ENCODE peak calls at places on chromosomes 4 and X, in six cellular contexts. D, N, Y, L, I and U are unnamed samples.

GRCh38 chrX:39453847-39454645 is 643.7 kb downstream of the BCOR start:
- DNase-seq in Y (no peak), I (no peak), N (no peak), L (no peak), D (no peak), U (no peak)

GRCh38 chr4:95007998-95008397 is 250.2 kb downstream of the BMPR1B start:
- DNase-seq in N (no peak), L (no peak), Y (no peak), D (no peak), I (no peak), U (no peak)

GRCh38 chrX:20071511-20072079 is 45.1 kb downstream of the MAP7D2 start:
- DNase-seq in I (no peak), Y (no peak), L (no peak), N (no peak), D (no peak), U (no peak)

GRCh38 chrX:17595456-17596035 is 141.7 kb upstream of the SCML1 start:
- DNase-seq in Y (peak; percentile 62), D (no peak), L (peak; percentile 22), N (no peak), I (no peak), U (no peak)

GRCh38 chr4:143375326-143376073 is 38.8 kb downstream of the GAB1 start:
- DNase-seq in D (peak; percentile 50), I (no peak), L (peak; percentile 45), Y (no peak), N (no peak), U (peak; percentile 32)

GRCh38 chr4:14415146-14415545 is 587.1 kb upstream of the CPEB2 start:
- DNase-seq in N (no peak), D (no peak), L (peak; percentile 29), Y (peak; percentile 31), I (peak; percentile 15), U (no peak)

GRCh38 chrX:107629533-107629909 is 1.2 kb downstream of the PRPS1 start:
- DNase-seq in Y (peak; percentile 36), I (no peak), L (peak; percentile 49), N (no peak), D (no peak), U (no peak)

GRCh38 chrX:122583526-122583925 is 600.6 kb upstream of the GRIA3 start:
- DNase-seq in Y (no peak), D (no peak), N (no peak), L (no peak), I (no peak), U (no peak)

GRCh38 chrX:130179579-130180215 is 7.9 kb downstream of the RAB33A start:
- DNase-seq in I (no peak), Y (peak; percentile 38), N (no peak), L (peak; percentile 40), D (no peak), U (no peak)

GRCh38 chrX:150361777-150362351 is 1.3 kb upstream of the MAMLD1 start:
- DNase-seq in L (peak; percentile 25), D (peak; percentile 38), Y (peak; percentile 29), I (no peak), N (no peak), U (no peak)

GRCh38 chr4:89161841-89162240 is 50.5 kb downstream of the TIGD2 start:
- DNase-seq in D (no peak), I (no peak), Y (peak; percentile 6), N (no peak), L (peak; percentile 20), U (no peak)

GRCh38 chrX:49174723-49175122 is 3.0 kb downstream of the PLP2 start:
- DNase-seq in L (no peak), N (no peak), I (no peak), D (no peak), Y (no peak), U (no peak)

GRCh38 chrX:7191681-7192110 is 43.7 kb upstream of the PUDP start:
- DNase-seq in I (no peak), Y (peak; percentile 5), D (peak; percentile 69), L (no peak), N (no peak), U (peak; percentile 13)

GRCh38 chrX:38335382-38335781 is 8.1 kb upstream of the RPGR start:
- DNase-seq in L (no peak), N (no peak), D (no peak), I (no peak), Y (no peak), U (no peak)

GRCh38 chr4:153643406-153644016 is 40.6 kb upstream of the TLR2 start:
- DNase-seq in I (no peak), Y (peak; percentile 59), D (no peak), N (no peak), L (peak; percentile 47), U (no peak)

GRCh38 chr4:108029731-108030130 is 40.0 kb downstream of the HADH start:
- DNase-seq in Y (peak; percentile 59), I (no peak), L (peak; percentile 40), D (no peak), N (no peak), U (no peak)

GRCh38 chrX:3129256-3129655 is 88.0 kb downstream of the ARSF start:
- DNase-seq in L (no peak), Y (peak; percentile 28), N (no peak), I (no peak), D (no peak), U (no peak)

GRCh38 chrX:41889317-41890025 is 33.9 kb downstream of the CASK start:
- DNase-seq in L (peak; percentile 33), Y (peak; percentile 58), D (no peak), I (no peak), N (no peak), U (no peak)

GRCh38 chrX:155767101-155767878 is 113.9 kb upstream of the VAMP7 start:
- DNase-seq in L (peak; percentile 89), Y (peak; percentile 74), D (peak; percentile 74), N (peak; percentile 27), I (peak; percentile 54), U (peak; percentile 58)

GRCh38 chr4:94802091-94802490 is 44.3 kb downstream of the BMPR1B start:
- DNase-seq in N (no peak), D (no peak), L (no peak), Y (no peak), I (no peak), U (no peak)

GRCh38 chr4:107835409-107835808 is 10.7 kb downstream of the SGMS2 start:
- DNase-seq in N (no peak), Y (peak; percentile 62), I (no peak), L (peak; percentile 79), D (no peak), U (no peak)

DNA sequence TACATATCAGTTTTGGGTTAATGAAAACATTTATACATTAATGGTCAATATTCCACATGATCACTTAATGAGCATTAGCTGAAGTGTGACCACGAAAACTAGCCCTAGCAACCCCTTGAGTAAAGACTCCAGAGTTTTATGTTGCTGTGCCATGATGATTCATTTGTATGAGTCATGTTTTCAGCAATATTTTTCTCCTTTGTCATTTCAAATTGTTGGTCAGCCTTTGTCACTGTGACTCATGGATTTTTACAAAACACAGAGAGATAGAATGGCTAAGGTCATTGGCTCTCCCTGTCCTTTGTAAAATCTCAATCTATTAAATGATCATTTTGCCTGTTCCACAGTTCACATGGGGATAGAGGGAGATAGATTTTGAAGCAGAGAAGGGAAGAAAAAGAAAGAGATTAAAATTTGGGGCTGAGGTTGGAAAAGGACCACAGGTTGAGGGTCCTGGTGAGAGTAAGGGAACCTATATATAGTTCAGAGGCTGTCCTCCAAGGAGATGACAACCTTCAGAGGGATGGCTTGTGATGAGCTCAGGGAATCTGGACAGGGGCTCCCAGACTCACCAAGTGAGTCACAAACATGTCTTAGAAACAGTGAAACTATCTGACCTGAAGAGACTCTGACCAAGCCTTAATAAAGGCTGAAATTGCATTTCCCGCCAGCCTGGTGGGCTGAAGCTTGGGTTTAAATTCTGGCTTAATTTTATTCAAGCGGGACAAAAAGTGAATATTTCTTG is 25.6 kb downstream of the NR0B1 start:
- DNase-seq in D (no peak), Y (peak; percentile 93), I (no peak), L (peak; percentile 94), N (no peak), U (peak; percentile 72)
- H3K18ac ChIP-seq in D (no peak overlapping the region), Y (peak overlapping the region; percentile 98), I (no peak overlapping the region), L (peak overlapping the region; percentile 12), N (no peak overlapping the region), U (no peak overlapping the region)

GRCh38 chr4:16217300-16218051 is 8.8 kb downstream of the TAPT1 start:
- DNase-seq in D (no peak), Y (no peak), I (no peak), N (no peak), L (no peak), U (no peak)
- H3K9ac ChIP-seq in D (no peak overlapping the region), Y (no peak overlapping the region), I (no peak overlapping the region), N (no peak overlapping the region), L (no peak overlapping the region), U (no peak overlapping the region)

DNA sequence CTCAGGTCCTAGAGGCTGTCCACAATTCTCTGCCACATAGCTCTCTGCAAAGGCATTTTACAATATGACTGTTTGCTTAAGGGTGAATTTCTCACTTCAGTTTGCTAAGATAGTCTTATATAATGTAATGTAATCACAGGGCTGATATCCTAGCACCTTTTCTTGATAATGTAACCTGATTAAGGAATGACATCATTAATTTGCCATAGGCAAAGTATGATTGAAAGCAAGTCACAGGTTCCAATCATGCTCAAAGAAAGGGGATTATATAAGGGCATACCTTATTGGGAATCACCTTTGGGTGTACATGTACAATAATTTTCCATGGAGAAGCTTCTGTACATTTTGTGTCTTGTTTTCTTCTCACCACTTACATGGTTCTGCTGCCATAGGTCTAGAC is 18.9 kb downstream of the GNRHR start:
- DNase-seq in Y (no peak), D (no peak), N (no peak), L (no peak), I (no peak), U (no peak)
- H3K14ac ChIP-seq in Y (no peak overlapping the region), D (no peak overlapping the region), N (no peak overlapping the region), L (no peak overlapping the region), I (no peak overlapping the region), U (no peak overlapping the region)

DNA sequence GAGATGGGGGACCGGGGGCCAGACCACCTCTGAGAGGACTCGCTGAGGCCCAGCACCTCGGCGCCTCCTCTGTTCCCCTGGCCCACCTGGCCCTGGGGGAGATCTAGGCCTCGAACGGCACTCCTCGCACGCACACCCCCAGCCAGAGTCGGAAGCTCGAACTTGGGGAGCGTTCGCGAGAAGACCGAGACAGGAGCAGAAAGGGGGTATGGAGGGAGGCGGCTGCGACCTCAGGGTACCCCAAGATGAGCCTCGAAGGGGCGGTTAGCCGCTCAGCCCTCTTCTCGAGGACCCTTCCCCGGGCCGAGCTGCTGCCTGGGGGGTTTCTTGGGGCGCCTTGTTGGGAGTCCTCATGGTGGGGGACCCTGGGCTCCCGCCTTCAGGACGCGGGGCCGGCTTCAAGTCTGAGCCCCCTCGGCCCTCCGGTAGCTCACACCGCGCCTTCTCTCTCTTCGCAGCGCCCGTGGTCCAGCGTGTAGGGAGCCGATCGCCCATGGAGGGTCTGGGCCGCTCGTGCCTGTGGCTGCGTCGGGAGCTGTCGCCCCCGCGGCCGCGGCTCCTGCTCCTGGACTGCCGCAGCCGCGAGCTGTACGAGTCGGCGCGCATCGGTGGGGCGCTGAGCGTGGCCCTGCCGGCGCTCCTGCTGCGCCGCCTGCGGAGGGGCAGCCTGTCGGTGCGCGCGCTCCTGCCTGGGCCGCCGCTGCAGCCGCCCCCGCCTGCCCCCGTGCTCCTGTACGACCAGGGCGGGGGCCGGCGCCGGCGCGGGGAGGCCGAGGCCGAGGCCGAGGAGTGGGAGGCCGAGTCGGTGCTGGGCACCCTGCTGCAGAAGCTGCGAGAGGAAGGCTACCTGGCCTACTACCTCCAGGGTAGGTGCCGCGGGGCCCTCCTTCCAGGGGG is 706 bp downstream of the DUSP9 start:
- DNase-seq in L (no peak), Y (no peak), N (no peak), I (no peak), D (peak; percentile 25), U (no peak)
- H3K18ac ChIP-seq in L (no peak overlapping the region), Y (no peak overlapping the region), N (no peak overlapping the region), I (peak overlapping the region; percentile 38), D (no peak overlapping the region), U (no peak overlapping the region)